ENCODE peak calls at places on chromosomes 4 and X, in seven cellular contexts. One of them, this sample, is unnamed.

GRCh38 chrX:125953769-125954168 is 212.3 kb downstream of the DCAF12L2 start:
- DNase-seq in GM12878: no peak
- DNase-seq in sigmoid colon: no peak
- DNase-seq in ovary: no peak
- DNase-seq in A549: no peak
- DNase-seq in suprapubic skin: no peak
- DNase-seq in transverse colon: no peak
- DNase-seq in this sample: no peak

GRCh38 chrX:148416142-148416541 is 84.3 kb upstream of the AFF2 start:
- DNase-seq in GM12878: no peak
- DNase-seq in sigmoid colon: no peak
- DNase-seq in ovary: no peak
- DNase-seq in A549: no peak
- DNase-seq in suprapubic skin: no peak
- DNase-seq in transverse colon: no peak
- DNase-seq in this sample: no peak

GRCh38 chr4:8746523-8747466 is 124.8 kb downstream of the HMX1 start:
- DNase-seq in GM12878: no peak
- DNase-seq in sigmoid colon: peak; percentile 42
- DNase-seq in ovary: no peak
- DNase-seq in A549: no peak
- DNase-seq in suprapubic skin: peak; percentile 43
- DNase-seq in transverse colon: no peak
- DNase-seq in this sample: peak; percentile 7

GRCh38 chrX:39643533-39643932 is 454.2 kb downstream of the BCOR start:
- DNase-seq in GM12878: no peak
- DNase-seq in sigmoid colon: no peak
- DNase-seq in ovary: no peak
- DNase-seq in A549: no peak
- DNase-seq in suprapubic skin: no peak
- DNase-seq in transverse colon: no peak
- DNase-seq in this sample: no peak

GRCh38 chr4:94924566-94924965 is 166.8 kb downstream of the BMPR1B start:
- DNase-seq in GM12878: no peak
- DNase-seq in sigmoid colon: no peak
- DNase-seq in ovary: no peak
- DNase-seq in A549: no peak
- DNase-seq in suprapubic skin: no peak
- DNase-seq in transverse colon: no peak
- DNase-seq in this sample: no peak

GRCh38 chrX:110541266-110541665 is 182.6 kb downstream of the RTL9 start:
- DNase-seq in GM12878: no peak
- DNase-seq in sigmoid colon: no peak
- DNase-seq in ovary: no peak
- DNase-seq in A549: no peak
- DNase-seq in suprapubic skin: no peak
- DNase-seq in transverse colon: no peak
- DNase-seq in this sample: no peak

GRCh38 chrX:109709129-109709631 is 23.9 kb downstream of the ACSL4 start:
- DNase-seq in GM12878: peak; percentile 60
- DNase-seq in sigmoid colon: no peak
- DNase-seq in ovary: no peak
- DNase-seq in A549: peak; percentile 7
- DNase-seq in suprapubic skin: no peak
- DNase-seq in transverse colon: no peak
- DNase-seq in this sample: no peak

GRCh38 chrX:115650916-115651315 is 89.9 kb downstream of the PLS3 start:
- DNase-seq in GM12878: peak; percentile 17
- DNase-seq in sigmoid colon: no peak
- DNase-seq in ovary: peak; percentile 47
- DNase-seq in A549: peak; percentile 51
- DNase-seq in suprapubic skin: no peak
- DNase-seq in transverse colon: peak; percentile 17
- DNase-seq in this sample: peak; percentile 27

GRCh38 chr4:106032851-106033286 is 137.6 kb downstream of the NPNT start:
- DNase-seq in GM12878: no peak
- DNase-seq in sigmoid colon: no peak
- DNase-seq in ovary: no peak
- DNase-seq in A549: peak; percentile 5
- DNase-seq in suprapubic skin: no peak
- DNase-seq in transverse colon: no peak
- DNase-seq in this sample: no peak

GRCh38 chr4:48047896-48048295 is 31.3 kb downstream of the NIPAL1 start:
- DNase-seq in GM12878: no peak
- DNase-seq in sigmoid colon: no peak
- DNase-seq in ovary: no peak
- DNase-seq in A549: no peak
- DNase-seq in suprapubic skin: no peak
- DNase-seq in transverse colon: peak; percentile 23
- DNase-seq in this sample: no peak

GRCh38 chrX:8647176-8647575 is 84.8 kb downstream of the ANOS1 start:
- DNase-seq in GM12878: no peak
- DNase-seq in sigmoid colon: no peak
- DNase-seq in ovary: no peak
- DNase-seq in A549: no peak
- DNase-seq in suprapubic skin: no peak
- DNase-seq in transverse colon: no peak
- DNase-seq in this sample: no peak

GRCh38 chrX:21802054-21802660 is 37.3 kb upstream of the MBTPS2 start:
- DNase-seq in GM12878: no peak
- DNase-seq in sigmoid colon: no peak
- DNase-seq in ovary: no peak
- DNase-seq in A549: no peak
- DNase-seq in suprapubic skin: no peak
- DNase-seq in transverse colon: no peak
- DNase-seq in this sample: no peak

GRCh38 chrX:145292208-145292607 is 44.9 kb downstream of the SPANXN1 start:
- DNase-seq in GM12878: no peak
- DNase-seq in sigmoid colon: no peak
- DNase-seq in ovary: no peak
- DNase-seq in A549: no peak
- DNase-seq in suprapubic skin: no peak
- DNase-seq in transverse colon: no peak
- DNase-seq in this sample: no peak

GRCh38 chrX:133921764-133922389 is 63.5 kb downstream of the GPC3 start:
- DNase-seq in GM12878: no peak
- DNase-seq in sigmoid colon: no peak
- DNase-seq in ovary: peak; percentile 17
- DNase-seq in A549: peak; percentile 46
- DNase-seq in suprapubic skin: no peak
- DNase-seq in transverse colon: peak; percentile 67
- DNase-seq in this sample: no peak

GRCh38 chr4:25172964-25173917 is 13.0 kb upstream of the SEPSECS start:
- DNase-seq in GM12878: no peak
- DNase-seq in sigmoid colon: peak; percentile 70
- DNase-seq in ovary: peak; percentile 66
- DNase-seq in A549: peak; percentile 72
- DNase-seq in suprapubic skin: no peak
- DNase-seq in transverse colon: no peak
- DNase-seq in this sample: peak; percentile 52

GRCh38 chr4:89703831-89704230 is 133.1 kb downstream of the SNCA start:
- DNase-seq in GM12878: no peak
- DNase-seq in sigmoid colon: no peak
- DNase-seq in ovary: no peak
- DNase-seq in A549: no peak
- DNase-seq in suprapubic skin: no peak
- DNase-seq in transverse colon: no peak
- DNase-seq in this sample: no peak

GRCh38 chr4:328729-329128 is 8.9 kb upstream of the ZNF141 start:
- DNase-seq in GM12878: no peak
- DNase-seq in sigmoid colon: no peak
- DNase-seq in ovary: no peak
- DNase-seq in A549: no peak
- DNase-seq in suprapubic skin: no peak
- DNase-seq in transverse colon: no peak
- DNase-seq in this sample: no peak

GRCh38 chr4:100823066-100823992 is 305.5 kb upstream of the EMCN start:
- DNase-seq in GM12878: peak; percentile 68
- DNase-seq in sigmoid colon: no peak
- DNase-seq in ovary: no peak
- DNase-seq in A549: peak; percentile 39
- DNase-seq in suprapubic skin: no peak
- DNase-seq in transverse colon: no peak
- DNase-seq in this sample: no peak

GRCh38 chr4:84482564-84483563 is 16.2 kb downstream of the NKX6-1 start:
- DNase-seq in GM12878: no peak
- DNase-seq in sigmoid colon: no peak
- DNase-seq in ovary: no peak
- DNase-seq in A549: no peak
- DNase-seq in suprapubic skin: no peak
- DNase-seq in transverse colon: peak; percentile 64
- DNase-seq in this sample: no peak

GRCh38 chrX:331145-331771 is 12.7 kb upstream of the GTPBP6 start:
- DNase-seq in GM12878: no peak
- DNase-seq in sigmoid colon: peak; percentile 62
- DNase-seq in ovary: no peak
- DNase-seq in A549: no peak
- DNase-seq in suprapubic skin: no peak
- DNase-seq in transverse colon: no peak
- DNase-seq in this sample: no peak

GRCh38 chr4:169345207-169345788 is 74.5 kb upstream of the SH3RF1 start:
- DNase-seq in GM12878: no peak
- DNase-seq in sigmoid colon: no peak
- DNase-seq in ovary: no peak
- DNase-seq in A549: no peak
- DNase-seq in suprapubic skin: no peak
- DNase-seq in transverse colon: no peak
- DNase-seq in this sample: no peak

GRCh38 chr4:70515342-70516245 is 2.8 kb upstream of the AMTN start:
- DNase-seq in GM12878: no peak
- DNase-seq in sigmoid colon: no peak
- DNase-seq in ovary: no peak
- DNase-seq in A549: peak; percentile 1
- DNase-seq in suprapubic skin: no peak
- DNase-seq in transverse colon: no peak
- DNase-seq in this sample: no peak

GRCh38 chr4:144183165-144183564 is 42.6 kb upstream of the GYPA start:
- DNase-seq in GM12878: no peak
- DNase-seq in sigmoid colon: no peak
- DNase-seq in ovary: no peak
- DNase-seq in A549: no peak
- DNase-seq in suprapubic skin: no peak
- DNase-seq in transverse colon: no peak
- DNase-seq in this sample: no peak
- TF ChIP-seq EP300 in GM12878: no peak
- TF ChIP-seq EP300 in sigmoid colon: no peak
- TF ChIP-seq EP300 in ovary: no peak
- TF ChIP-seq EP300 in A549: no peak
- TF ChIP-seq EP300 in suprapubic skin: no peak
- TF ChIP-seq EP300 in transverse colon: no peak
- TF ChIP-seq EP300 in this sample: no peak

DNA sequence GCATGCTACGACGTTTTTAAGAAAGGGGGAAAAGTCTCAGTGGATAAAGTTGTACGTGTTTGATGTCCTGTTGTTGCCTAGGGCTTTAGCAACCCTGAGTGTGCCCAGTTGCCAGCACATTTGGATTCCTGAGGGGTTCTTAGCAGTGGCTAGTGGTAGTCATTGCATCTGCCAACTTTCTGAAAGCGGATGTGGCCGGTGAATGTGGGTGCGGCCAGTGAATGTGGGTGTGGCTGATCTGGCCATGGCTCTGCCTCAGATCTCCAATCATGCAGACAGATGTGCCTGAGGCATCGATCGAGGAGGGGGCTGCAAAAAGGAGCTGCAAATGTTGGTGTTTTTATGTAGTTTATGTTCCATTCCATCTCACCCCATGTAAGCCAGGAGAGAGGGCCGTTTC is 41.5 kb upstream of the FAT1 start:
- DNase-seq in GM12878: no peak
- DNase-seq in sigmoid colon: no peak
- DNase-seq in ovary: no peak
- DNase-seq in A549: peak; percentile 31
- DNase-seq in suprapubic skin: no peak
- DNase-seq in transverse colon: peak; percentile 82
- DNase-seq in this sample: peak; percentile 24
- TF ChIP-seq EP300 in GM12878: no peak
- TF ChIP-seq EP300 in sigmoid colon: no peak
- TF ChIP-seq EP300 in ovary: no peak
- TF ChIP-seq EP300 in A549: no peak
- TF ChIP-seq EP300 in suprapubic skin: no peak
- TF ChIP-seq EP300 in transverse colon: no peak
- TF ChIP-seq EP300 in this sample: no peak

DNA sequence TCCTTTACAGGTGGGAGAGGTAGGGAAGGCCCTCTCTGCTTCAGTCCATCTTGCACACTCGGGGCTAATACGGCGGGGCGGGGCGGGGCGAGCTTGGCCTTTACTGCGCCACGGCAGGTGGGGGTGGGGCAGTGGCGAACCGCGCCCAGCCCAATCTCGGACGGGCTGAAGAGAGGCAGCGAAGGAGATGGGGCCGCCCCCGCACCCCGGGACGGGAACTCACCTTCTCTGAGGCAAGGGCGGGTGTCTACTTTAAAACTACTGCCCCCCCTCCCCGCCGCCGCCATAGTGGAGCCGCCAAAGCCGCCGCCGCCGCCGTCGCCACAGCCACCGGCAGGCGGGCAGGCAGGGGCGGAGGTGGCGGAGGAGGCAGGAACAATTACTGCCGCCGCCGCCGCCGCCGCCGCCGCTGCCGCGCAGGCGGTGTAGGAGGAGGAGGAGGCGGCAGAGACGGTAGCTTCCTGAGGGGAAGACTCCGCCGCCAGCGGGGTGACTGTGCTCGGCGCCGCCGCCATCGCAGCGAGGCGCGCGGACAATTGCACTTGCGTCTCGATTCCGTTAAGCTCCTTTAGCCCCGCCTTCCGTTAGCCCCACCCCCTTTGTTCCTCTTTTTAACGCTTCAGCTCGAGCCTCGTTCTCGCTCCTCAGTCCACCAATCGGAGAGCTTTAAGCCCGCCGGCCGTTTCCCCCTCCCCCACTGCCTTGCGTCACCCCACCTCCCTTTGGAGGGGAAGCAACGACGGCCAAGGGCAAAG is at the start of gene ZMAT1:
- DNase-seq in GM12878: peak; percentile 21
- DNase-seq in sigmoid colon: peak; percentile 97
- DNase-seq in ovary: peak; percentile 95
- DNase-seq in A549: peak; percentile 93
- DNase-seq in suprapubic skin: peak; percentile 95
- DNase-seq in transverse colon: peak; percentile 92
- DNase-seq in this sample: peak; percentile 89
- TF ChIP-seq EP300 in GM12878: no peak
- TF ChIP-seq EP300 in sigmoid colon: peak; percentile 22
- TF ChIP-seq EP300 in ovary: no peak
- TF ChIP-seq EP300 in A549: no peak
- TF ChIP-seq EP300 in suprapubic skin: no peak
- TF ChIP-seq EP300 in transverse colon: no peak
- TF ChIP-seq EP300 in this sample: peak; percentile 50

DNA sequence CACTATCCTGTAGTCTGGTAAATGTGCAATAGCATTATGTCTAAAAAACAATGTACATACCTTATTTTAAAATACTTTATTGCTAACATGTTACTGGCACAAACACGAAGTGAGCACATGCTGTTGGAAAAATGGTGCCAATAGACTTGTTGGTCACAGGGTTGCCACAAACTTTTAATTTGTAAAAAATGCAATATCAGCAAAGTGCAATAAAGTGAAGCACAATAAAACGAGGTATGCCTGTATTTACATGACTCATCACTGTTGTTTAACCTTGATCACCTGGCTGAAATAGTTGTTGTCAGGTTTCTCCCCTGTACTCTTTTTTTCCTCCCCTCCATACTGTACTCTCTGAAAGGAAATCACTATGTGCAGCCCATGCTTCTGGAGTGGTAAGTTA is 56.5 kb downstream of the KLF8 start:
- DNase-seq in GM12878: no peak
- DNase-seq in sigmoid colon: no peak
- DNase-seq in ovary: no peak
- DNase-seq in A549: no peak
- DNase-seq in suprapubic skin: no peak
- DNase-seq in transverse colon: no peak
- DNase-seq in this sample: no peak
- TF ChIP-seq EP300 in GM12878: no peak
- TF ChIP-seq EP300 in sigmoid colon: no peak
- TF ChIP-seq EP300 in ovary: no peak
- TF ChIP-seq EP300 in A549: no peak
- TF ChIP-seq EP300 in suprapubic skin: no peak
- TF ChIP-seq EP300 in transverse colon: no peak
- TF ChIP-seq EP300 in this sample: no peak